ENCODE peak calls at places on chromosomes 6 and 20, in eight cellular contexts. J is COR-L47; F is nucleus accumbens; K is substantia nigra; T is NCI-H2081; L is HS-5; V is activated CD4-positive, alpha-beta T cell treated with anti-CD3 and anti-CD28 coated beads, Interleukin-2, amount 10 ng/mL, durations not matched to agents 7 days and 5 days; Y is HT1080. X is an unnamed sample.

GRCh38 chr6:112203577-112204349 is 50.6 kb downstream of the LAMA4 start:
- DNase-seq in J (no peak), F (no peak), K (no peak), T (no peak), L (peak), V (no peak), Y (peak), X (no peak)

GRCh38 chr6:35391240-35391968 is 49.0 kb downstream of the PPARD start:
- DNase-seq in J (no peak), F (no peak), K (no peak), T (no peak), L (peak), V (no peak), Y (peak), X (no peak)

GRCh38 chr6:26003102-26003694 is 40.6 kb downstream of the TRIM38 start:
- DNase-seq in J (peak), F (peak), K (peak), T (peak), L (no peak), V (peak), Y (peak), X (no peak)

GRCh38 chr6:37373822-37374514 is 20.2 kb downstream of the RNF8 start:
- DNase-seq in J (no peak), F (no peak), K (no peak), T (no peak), L (no peak), V (no peak), Y (no peak), X (no peak)

GRCh38 chr6:166515072-166515810 is 71.2 kb downstream of the RAMACL start:
- DNase-seq in J (no peak), F (no peak), K (peak), T (no peak), L (peak), V (no peak), Y (peak), X (no peak)

GRCh38 chr6:43972915-43973304 is 154.3 kb downstream of the MRPL14 start:
- DNase-seq in J (no peak), F (peak), K (peak), T (no peak), L (no peak), V (no peak), Y (peak), X (peak)

GRCh38 chr6:160173806-160174205 is 52.2 kb downstream of the SLC22A1 start:
- DNase-seq in J (no peak), F (no peak), K (no peak), T (no peak), L (no peak), V (no peak), Y (no peak), X (no peak)

GRCh38 chr6:14658030-14658429 is 540.5 kb downstream of the CD83 start:
- DNase-seq in J (no peak), F (no peak), K (no peak), T (no peak), L (no peak), V (no peak), Y (no peak), X (no peak)

GRCh38 chr6:148317051-148317450 is 25.6 kb upstream of the SASH1 start:
- DNase-seq in J (no peak), F (no peak), K (no peak), T (no peak), L (no peak), V (no peak), Y (no peak), X (no peak)

GRCh38 chr20:47126374-47126705 is 230.2 kb downstream of the ZMYND8 start:
- DNase-seq in J (no peak), F (no peak), K (no peak), T (no peak), L (no peak), V (no peak), Y (no peak), X (no peak)

GRCh38 chr20:36824142-36824940 is 50.8 kb upstream of the DSN1 start:
- DNase-seq in J (no peak), F (no peak), K (no peak), T (no peak), L (no peak), V (no peak), Y (no peak), X (no peak)

GRCh38 chr20:15818651-15819071 is 754.6 kb downstream of the KIF16B start:
- DNase-seq in J (no peak), F (no peak), K (no peak), T (peak), L (no peak), V (no peak), Y (no peak), X (peak)

GRCh38 chr6:41531591-41532582 is 14.3 kb upstream of the FOXP4 start:
- DNase-seq in J (peak), F (no peak), K (no peak), T (peak), L (no peak), V (peak), Y (no peak), X (no peak)

GRCh38 chr6:138795809-138796469 is at the start of gene ECT2L:
- DNase-seq in J (peak), F (no peak), K (no peak), T (peak), L (no peak), V (no peak), Y (no peak), X (no peak)

GRCh38 chr6:42368156-42368555 is 83.6 kb downstream of the TRERF1 start:
- DNase-seq in J (no peak), F (no peak), K (no peak), T (no peak), L (no peak), V (peak), Y (no peak), X (no peak)

GRCh38 chr6:27539551-27539950 is 66.6 kb upstream of the ZNF184 start:
- DNase-seq in J (no peak), F (no peak), K (no peak), T (no peak), L (no peak), V (no peak), Y (no peak), X (no peak)

GRCh38 chr6:22471746-22472145 is 97.6 kb upstream of the HDGFL1 start:
- DNase-seq in J (no peak), F (no peak), K (no peak), T (no peak), L (no peak), V (no peak), Y (no peak), X (no peak)

GRCh38 chr6:34359438-34360158 is 32.9 kb downstream of the NUDT3 start:
- DNase-seq in J (no peak), F (no peak), K (no peak), T (no peak), L (peak), V (no peak), Y (no peak), X (no peak)

GRCh38 chr20:63140683-63141433 is 75.1 kb downstream of the YTHDF1 start:
- DNase-seq in J (no peak), F (no peak), K (no peak), T (no peak), L (no peak), V (no peak), Y (no peak), X (no peak)

GRCh38 chr6:47135772-47136171 is 93.6 kb upstream of the ADGRF1 start:
- DNase-seq in J (peak), F (no peak), K (no peak), T (no peak), L (peak), V (no peak), Y (peak), X (no peak)

GRCh38 chr20:47432251-47433210 is 69.2 kb upstream of the NCOA3 start:
- DNase-seq in J (no peak), F (no peak), K (no peak), T (no peak), L (peak), V (no peak), Y (peak), X (no peak)

GRCh38 chr20:63281741-63282665 is 9.4 kb downstream of the ARFGAP1 start:
- DNase-seq in J (no peak), F (no peak), K (no peak), T (no peak), L (no peak), V (no peak), Y (no peak), X (no peak)

GRCh38 chr6:168292911-168293310 is 26.7 kb downstream of the DACT2 start:
- DNase-seq in J (peak), F (no peak), K (no peak), T (peak), L (no peak), V (no peak), Y (no peak), X (no peak)

GRCh38 chr6:128725271-128726233 is 157.4 kb upstream of the LAMA2 start:
- DNase-seq in J (no peak), F (no peak), K (peak), T (no peak), L (no peak), V (peak), Y (no peak), X (no peak)

GRCh38 chr6:32581275-32582095 is 8.2 kb downstream of the HLA-DRB1 start:
- DNase-seq in J (no peak), F (no peak), K (no peak), T (no peak), L (no peak), V (no peak), Y (no peak), X (no peak)

GRCh38 chr6:135129139-135129867 is 51.8 kb upstream of the MYB start:
- DNase-seq in J (no peak), F (no peak), K (no peak), T (no peak), L (no peak), V (peak), Y (no peak), X (no peak)

GRCh38 chr6:25175216-25175615 is 104.0 kb upstream of the CARMIL1 start:
- DNase-seq in J (no peak), F (no peak), K (no peak), T (no peak), L (no peak), V (no peak), Y (peak), X (no peak)

GRCh38 chr6:30361661-30362060 is 16.7 kb downstream of the RPP21 start:
- DNase-seq in J (no peak), F (no peak), K (no peak), T (no peak), L (no peak), V (no peak), Y (peak), X (no peak)

GRCh38 chr20:63483834-63484233 is 11.4 kb upstream of the KCNQ2 start:
- DNase-seq in J (no peak), F (no peak), K (no peak), T (no peak), L (no peak), V (no peak), Y (no peak), X (no peak)

GRCh38 chr20:19889011-19889953 is 127.9 kb upstream of the NAA20 start:
- DNase-seq in J (no peak), F (peak), K (peak), T (no peak), L (no peak), V (no peak), Y (peak), X (peak)

GRCh38 chr6:134822920-134823430 is 126.9 kb downstream of the ALDH8A1 start:
- DNase-seq in J (peak), F (no peak), K (peak), T (peak), L (peak), V (peak), Y (peak), X (peak)

GRCh38 chr6:54431466-54431865 is 123.2 kb downstream of the TINAG start:
- DNase-seq in J (no peak), F (no peak), K (no peak), T (no peak), L (peak), V (no peak), Y (no peak), X (no peak)

GRCh38 chr20:36919715-36920333 is 31.7 kb downstream of the SAMHD1 start:
- DNase-seq in J (peak), F (no peak), K (peak), T (peak), L (peak), V (peak), Y (peak), X (no peak)

GRCh38 chr20:31537116-31537858 is 23.0 kb downstream of the HM13 start:
- DNase-seq in J (no peak), F (no peak), K (no peak), T (no peak), L (no peak), V (no peak), Y (no peak), X (no peak)

GRCh38 chr6:107667790-107668189 is 156.3 kb downstream of the SCML4 start:
- DNase-seq in J (no peak), F (no peak), K (no peak), T (no peak), L (no peak), V (no peak), Y (no peak), X (no peak)

GRCh38 chr6:130018830-130019795 is 732 bp downstream of the L3MBTL3 start:
- DNase-seq in J (no peak), F (peak), K (peak), T (no peak), L (no peak), V (peak), Y (no peak), X (no peak)

GRCh38 chr20:2527762-2528161 is 8.6 kb upstream of the TMC2 start:
- DNase-seq in J (no peak), F (no peak), K (no peak), T (no peak), L (no peak), V (no peak), Y (no peak), X (no peak)

GRCh38 chr6:157690441-157691210 is 132.4 kb upstream of the SNX9 start:
- DNase-seq in J (no peak), F (no peak), K (no peak), T (no peak), L (no peak), V (no peak), Y (no peak), X (no peak)

GRCh38 chr6:106613590-106613989 is 15.7 kb downstream of the RTN4IP1 start:
- DNase-seq in J (no peak), F (no peak), K (no peak), T (no peak), L (no peak), V (no peak), Y (no peak), X (no peak)